ENCODE peak calls at places on chromosomes 6 and 20, in six cellular contexts. One of them, this sample, is unnamed.
A peak's percentile ranks its signal among the peaks of the same experiment; 100 is the strongest.

GRCh38 chr6:146620655-146621054 is 21.9 kb downstream of the ADGB start:
- DNase-seq in A549: no peak
- DNase-seq in fibroblast of lung: no peak
- DNase-seq in epithelial cell of esophagus: peak; percentile 9
- DNase-seq in cardiac muscle cell: peak; percentile 2
- DNase-seq in heart right ventricle: no peak
- DNase-seq in this sample: no peak

GRCh38 chr20:9532069-9532809 is 17.8 kb downstream of the LAMP5 start:
- DNase-seq in epithelial cell of esophagus: no peak
- DNase-seq in fibroblast of lung: no peak
- DNase-seq in A549: no peak
- DNase-seq in cardiac muscle cell: no peak
- DNase-seq in heart right ventricle: no peak
- DNase-seq in this sample: no peak

GRCh38 chr6:39312912-39313525 is 1.2 kb downstream of the KCNK17 start:
- DNase-seq in heart right ventricle: no peak
- DNase-seq in fibroblast of lung: no peak
- DNase-seq in epithelial cell of esophagus: no peak
- DNase-seq in cardiac muscle cell: no peak
- DNase-seq in A549: no peak
- DNase-seq in this sample: no peak

GRCh38 chr6:38155576-38156204 is 336.2 kb downstream of the ZFAND3 start:
- DNase-seq in fibroblast of lung: peak; percentile 61
- DNase-seq in cardiac muscle cell: peak; percentile 16
- DNase-seq in heart right ventricle: no peak
- DNase-seq in epithelial cell of esophagus: peak; percentile 27
- DNase-seq in A549: no peak
- DNase-seq in this sample: no peak

GRCh38 chr6:151916680-151917164 is 109.2 kb downstream of the ESR1 start:
- DNase-seq in epithelial cell of esophagus: peak; percentile 97
- DNase-seq in A549: no peak
- DNase-seq in fibroblast of lung: peak; percentile 65
- DNase-seq in cardiac muscle cell: peak; percentile 19
- DNase-seq in heart right ventricle: no peak
- DNase-seq in this sample: no peak

GRCh38 chr20:31494131-31494530 is 19.0 kb downstream of the REM1 start:
- DNase-seq in heart right ventricle: no peak
- DNase-seq in fibroblast of lung: peak; percentile 31
- DNase-seq in epithelial cell of esophagus: peak; percentile 59
- DNase-seq in cardiac muscle cell: peak; percentile 73
- DNase-seq in A549: peak; percentile 43
- DNase-seq in this sample: no peak

GRCh38 chr6:20386218-20386617 is 15.5 kb upstream of the E2F3 start:
- DNase-seq in epithelial cell of esophagus: no peak
- DNase-seq in A549: no peak
- DNase-seq in fibroblast of lung: no peak
- DNase-seq in cardiac muscle cell: no peak
- DNase-seq in heart right ventricle: no peak
- DNase-seq in this sample: no peak

GRCh38 chr6:156686429-156686939 is 90.7 kb upstream of the ARID1B start:
- DNase-seq in heart right ventricle: peak; percentile 21
- DNase-seq in cardiac muscle cell: peak; percentile 67
- DNase-seq in fibroblast of lung: peak; percentile 74
- DNase-seq in A549: peak; percentile 50
- DNase-seq in epithelial cell of esophagus: peak; percentile 58
- DNase-seq in this sample: no peak

GRCh38 chr6:169371344-169372144 is 117.9 kb upstream of the THBS2 start:
- DNase-seq in heart right ventricle: no peak
- DNase-seq in cardiac muscle cell: peak; percentile 38
- DNase-seq in A549: peak; percentile 5
- DNase-seq in fibroblast of lung: peak; percentile 26
- DNase-seq in epithelial cell of esophagus: no peak
- DNase-seq in this sample: no peak

GRCh38 chr6:2504495-2505064 is 246.1 kb downstream of the MYLK4 start:
- DNase-seq in epithelial cell of esophagus: no peak
- DNase-seq in heart right ventricle: no peak
- DNase-seq in A549: no peak
- DNase-seq in cardiac muscle cell: no peak
- DNase-seq in fibroblast of lung: no peak
- DNase-seq in this sample: no peak

GRCh38 chr6:2507638-2508037 is 243.1 kb downstream of the MYLK4 start:
- DNase-seq in epithelial cell of esophagus: no peak
- DNase-seq in A549: no peak
- DNase-seq in fibroblast of lung: no peak
- DNase-seq in heart right ventricle: no peak
- DNase-seq in cardiac muscle cell: no peak
- DNase-seq in this sample: no peak

GRCh38 chr6:2503816-2504494 is 246.8 kb downstream of the MYLK4 start:
- DNase-seq in cardiac muscle cell: peak; percentile 95
- DNase-seq in A549: no peak
- DNase-seq in epithelial cell of esophagus: peak; percentile 58
- DNase-seq in heart right ventricle: no peak
- DNase-seq in fibroblast of lung: peak; percentile 51
- DNase-seq in this sample: no peak

GRCh38 chr6:2507016-2507415 is 243.7 kb downstream of the MYLK4 start:
- DNase-seq in fibroblast of lung: peak; percentile 30
- DNase-seq in A549: no peak
- DNase-seq in heart right ventricle: no peak
- DNase-seq in epithelial cell of esophagus: peak; percentile 74
- DNase-seq in cardiac muscle cell: no peak
- DNase-seq in this sample: no peak

GRCh38 chr6:2505624-2506023 is 245.1 kb downstream of the MYLK4 start:
- DNase-seq in fibroblast of lung: no peak
- DNase-seq in heart right ventricle: no peak
- DNase-seq in A549: no peak
- DNase-seq in epithelial cell of esophagus: no peak
- DNase-seq in cardiac muscle cell: peak; percentile 72
- DNase-seq in this sample: no peak
- TF ChIP-seq CTCF in fibroblast of lung: peak; percentile 5
- TF ChIP-seq CTCF in heart right ventricle: peak; percentile 26
- TF ChIP-seq CTCF in A549: no peak
- TF ChIP-seq CTCF in epithelial cell of esophagus: peak; percentile 22
- TF ChIP-seq CTCF in cardiac muscle cell: peak; percentile 85
- TF ChIP-seq CTCF in this sample: no peak

DNA sequence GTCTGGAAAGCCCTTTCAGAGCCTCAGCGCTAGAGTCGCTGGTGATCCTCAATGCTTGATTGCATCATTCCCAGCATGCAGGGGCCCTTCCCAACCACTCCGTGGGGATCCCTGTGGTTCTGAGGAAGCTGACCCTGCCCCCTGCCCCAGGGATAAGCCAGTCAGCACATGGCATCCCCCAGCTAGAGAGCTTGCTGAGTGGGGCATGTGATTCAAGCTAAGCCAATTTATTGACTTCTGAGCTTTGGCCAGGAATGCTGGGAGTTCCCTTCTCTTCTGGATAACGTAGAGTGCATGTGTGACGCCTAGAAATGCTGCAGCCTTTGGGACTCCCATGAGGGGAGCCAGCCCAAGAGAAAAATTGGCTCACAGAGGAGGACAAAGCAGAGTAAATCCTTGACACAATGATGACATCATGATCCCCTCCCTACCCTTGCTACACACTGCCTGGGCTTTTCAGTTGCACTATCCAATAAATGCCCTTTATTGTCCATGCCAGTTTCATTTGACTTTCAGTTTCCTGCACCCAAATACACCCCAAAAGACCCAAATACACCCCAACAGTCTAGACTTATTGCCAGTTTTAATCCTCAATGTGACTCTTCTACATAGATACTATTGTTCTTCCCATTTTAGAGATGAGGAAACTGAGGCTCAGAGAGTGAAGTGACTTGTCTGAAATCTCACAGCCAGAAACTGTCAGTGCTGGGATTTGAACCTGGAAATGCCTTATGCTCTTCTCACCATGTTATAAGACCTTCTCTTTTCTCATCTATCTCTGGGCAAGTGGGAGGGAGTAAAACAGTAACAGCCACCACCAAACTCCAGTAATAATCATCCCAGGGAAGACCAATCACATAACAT is 34.3 kb downstream of the KCNB1 start:
- DNase-seq in epithelial cell of esophagus: no peak
- DNase-seq in fibroblast of lung: peak; percentile 10
- DNase-seq in heart right ventricle: no peak
- DNase-seq in cardiac muscle cell: peak; percentile 69
- DNase-seq in A549: no peak
- DNase-seq in this sample: no peak
- TF ChIP-seq CTCF in epithelial cell of esophagus: no peak
- TF ChIP-seq CTCF in fibroblast of lung: no peak
- TF ChIP-seq CTCF in heart right ventricle: no peak
- TF ChIP-seq CTCF in cardiac muscle cell: no peak
- TF ChIP-seq CTCF in A549: no peak
- TF ChIP-seq CTCF in this sample: no peak

DNA sequence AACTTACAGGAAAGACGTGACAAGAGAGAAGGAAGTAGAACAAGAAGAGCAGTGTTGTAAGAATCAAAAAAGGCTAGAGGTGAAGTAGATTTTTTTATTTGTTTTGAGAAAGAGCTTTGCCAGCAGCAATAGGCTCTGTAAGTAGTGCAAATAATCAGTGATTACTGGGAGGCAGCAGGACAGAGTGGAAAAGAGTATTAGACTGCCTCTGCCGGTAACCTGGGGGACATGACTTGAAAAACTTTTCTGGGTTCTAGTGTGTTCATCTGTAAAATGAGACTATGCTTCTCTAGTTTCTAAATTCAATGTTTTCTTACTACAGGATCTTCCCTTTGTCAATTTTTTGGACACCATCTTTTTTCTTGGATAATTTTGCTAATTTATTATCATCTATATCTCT is 5.8 kb upstream of the IRAK1BP1 start:
- DNase-seq in epithelial cell of esophagus: peak; percentile 8
- DNase-seq in heart right ventricle: no peak
- DNase-seq in fibroblast of lung: no peak
- DNase-seq in cardiac muscle cell: no peak
- DNase-seq in A549: no peak
- DNase-seq in this sample: no peak
- TF ChIP-seq CTCF in epithelial cell of esophagus: peak; percentile 37
- TF ChIP-seq CTCF in heart right ventricle: no peak
- TF ChIP-seq CTCF in fibroblast of lung: no peak
- TF ChIP-seq CTCF in cardiac muscle cell: no peak
- TF ChIP-seq CTCF in A549: no peak
- TF ChIP-seq CTCF in this sample: no peak

GRCh38 chr6:125888989-125889656 is 67.4 kb upstream of the HINT3 start:
- DNase-seq in epithelial cell of esophagus: peak; percentile 80
- DNase-seq in heart right ventricle: no peak
- DNase-seq in A549: no peak
- DNase-seq in fibroblast of lung: peak; percentile 56
- DNase-seq in cardiac muscle cell: peak; percentile 62
- DNase-seq in this sample: no peak
- TF ChIP-seq CTCF in epithelial cell of esophagus: peak; percentile 60
- TF ChIP-seq CTCF in heart right ventricle: peak; percentile 31
- TF ChIP-seq CTCF in A549: peak; percentile 47
- TF ChIP-seq CTCF in fibroblast of lung: peak; percentile 33
- TF ChIP-seq CTCF in cardiac muscle cell: peak; percentile 55
- TF ChIP-seq CTCF in this sample: no peak

DNA sequence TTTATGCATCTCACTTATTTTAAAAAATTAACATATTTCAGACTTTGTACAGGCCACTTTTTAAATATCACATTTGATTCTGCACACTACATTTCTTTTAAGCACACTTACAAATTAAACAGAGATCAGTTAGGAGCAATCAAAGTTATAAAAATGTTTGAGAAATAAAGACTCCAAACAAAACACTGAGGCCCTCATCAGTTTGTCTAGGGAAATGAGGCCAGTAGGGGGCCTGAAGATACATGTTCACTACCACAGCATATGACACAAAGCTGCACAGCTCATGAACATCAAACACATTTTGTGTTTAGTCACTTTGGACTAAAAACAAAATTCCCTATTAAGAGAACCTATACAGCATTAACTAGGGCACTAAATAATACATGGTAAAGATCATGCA is 180.5 kb downstream of the PDE7B start:
- DNase-seq in fibroblast of lung: peak; percentile 74
- DNase-seq in A549: peak; percentile 29
- DNase-seq in epithelial cell of esophagus: peak; percentile 55
- DNase-seq in cardiac muscle cell: peak; percentile 79
- DNase-seq in heart right ventricle: peak; percentile 46
- DNase-seq in this sample: no peak
- TF ChIP-seq CTCF in fibroblast of lung: peak; percentile 68
- TF ChIP-seq CTCF in A549: peak; percentile 36
- TF ChIP-seq CTCF in epithelial cell of esophagus: peak; percentile 64
- TF ChIP-seq CTCF in cardiac muscle cell: peak; percentile 67
- TF ChIP-seq CTCF in heart right ventricle: peak; percentile 57
- TF ChIP-seq CTCF in this sample: no peak

DNA sequence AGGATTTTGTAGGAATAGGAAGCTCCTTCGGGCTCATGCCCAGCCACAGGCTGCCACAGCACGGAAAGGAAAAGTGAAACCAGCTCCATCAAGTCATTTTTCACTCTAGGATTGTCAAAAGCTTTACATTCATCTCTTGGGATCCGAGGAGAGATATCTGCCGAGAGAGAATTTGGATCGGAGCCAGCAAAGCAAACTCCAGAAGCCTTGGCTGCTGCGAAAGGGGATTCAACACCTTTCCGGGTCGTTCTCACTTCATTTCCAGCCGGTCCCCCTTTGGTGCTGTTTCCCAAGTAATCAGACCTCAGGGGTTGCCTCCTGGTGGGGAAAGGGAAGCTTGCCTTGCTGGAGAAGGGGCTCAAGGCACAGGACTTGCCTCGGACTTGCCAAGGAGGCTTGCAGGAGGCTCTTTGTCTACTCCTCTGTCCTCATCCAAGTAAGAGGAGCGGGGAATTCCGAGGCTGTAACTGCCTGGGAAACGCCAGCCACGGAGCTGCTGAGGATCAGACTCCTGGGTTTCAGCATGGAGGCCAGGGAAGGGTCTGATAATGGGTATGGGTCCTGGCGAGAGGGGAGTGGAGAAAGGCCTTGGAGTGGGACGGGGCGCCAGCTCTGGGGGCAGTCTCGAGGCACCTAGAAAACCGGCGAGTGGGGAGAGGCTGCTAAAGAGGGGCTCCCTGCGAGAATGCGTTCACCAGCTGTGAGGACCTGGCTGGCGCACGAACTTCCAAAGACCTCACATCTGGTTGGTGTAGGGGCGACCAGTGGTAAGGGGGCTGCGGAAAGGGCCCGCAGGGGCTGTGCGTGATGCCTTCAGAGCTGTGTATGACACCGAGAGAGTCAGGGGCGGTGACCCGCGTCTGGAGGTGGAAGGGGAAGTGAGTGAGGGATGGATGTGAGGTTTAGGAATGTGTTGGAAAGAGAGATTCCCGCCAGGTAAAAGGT is 702 bp downstream of the ETV7 start:
- DNase-seq in epithelial cell of esophagus: peak; percentile 53
- DNase-seq in heart right ventricle: peak; percentile 31
- DNase-seq in cardiac muscle cell: peak; percentile 75
- DNase-seq in fibroblast of lung: peak; percentile 57
- DNase-seq in A549: peak; percentile 15
- DNase-seq in this sample: no peak
- TF ChIP-seq CTCF in epithelial cell of esophagus: no peak
- TF ChIP-seq CTCF in heart right ventricle: no peak
- TF ChIP-seq CTCF in cardiac muscle cell: peak; percentile 35
- TF ChIP-seq CTCF in fibroblast of lung: no peak
- TF ChIP-seq CTCF in A549: no peak
- TF ChIP-seq CTCF in this sample: no peak

GRCh38 chr6:93120154-93120742 is 299.1 kb downstream of the EPHA7 start:
- DNase-seq in epithelial cell of esophagus: no peak
- DNase-seq in fibroblast of lung: no peak
- DNase-seq in A549: no peak
- DNase-seq in cardiac muscle cell: no peak
- DNase-seq in heart right ventricle: no peak
- DNase-seq in this sample: no peak
- TF ChIP-seq CTCF in epithelial cell of esophagus: no peak
- TF ChIP-seq CTCF in fibroblast of lung: no peak
- TF ChIP-seq CTCF in A549: no peak
- TF ChIP-seq CTCF in cardiac muscle cell: no peak
- TF ChIP-seq CTCF in heart right ventricle: no peak
- TF ChIP-seq CTCF in this sample: no peak

This sample was measured in omental fat pad.